ENCODE peak calls at places on chromosomes 5 and 9, in seven cellular contexts. V is tibial nerve, N is neuronal stem cell, A is pancreas, F is HCT116, S is SJCRH30, G is GM12878. T is an unnamed sample.

GRCh38 chr9:72703574-72703973 is 182.2 kb downstream of the TMC1 start:
- DNase-seq in V (no peak), N (no peak), A (no peak), F (no peak), S (no peak), G (peak; percentile 4), T (no peak)

GRCh38 chr5:136022965-136023364 is 5.8 kb upstream of the TGFBI start:
- DNase-seq in V (no peak), N (no peak), A (no peak), F (no peak), S (no peak), G (no peak), T (no peak)

GRCh38 chr5:119284031-119284430 is 71.8 kb upstream of the TNFAIP8 start:
- DNase-seq in V (no peak), N (no peak), A (no peak), F (no peak), S (no peak), G (no peak), T (no peak)

GRCh38 chr9:92496401-92496800 is 14.1 kb upstream of the ASPN start:
- DNase-seq in V (no peak), N (no peak), A (no peak), F (no peak), S (no peak), G (no peak), T (no peak)

GRCh38 chr5:152462021-152462721 is 57.1 kb upstream of the NMUR2 start:
- DNase-seq in V (no peak), N (no peak), A (no peak), F (no peak), S (no peak), G (no peak), T (no peak)

GRCh38 chr9:89817186-89817960 is 212.6 kb downstream of the GADD45G start:
- DNase-seq in V (no peak), N (no peak), A (no peak), F (no peak), S (peak; percentile 47), G (no peak), T (no peak)

GRCh38 chr5:3996871-3997410 is 401.3 kb downstream of the IRX1 start:
- DNase-seq in V (no peak), N (no peak), A (no peak), F (no peak), S (no peak), G (no peak), T (peak; percentile 75)

GRCh38 chr9:137147091-137147792 is 8.3 kb downstream of the GRIN1 start:
- DNase-seq in V (no peak), N (no peak), A (no peak), F (no peak), S (no peak), G (no peak), T (no peak)

GRCh38 chr9:134191455-134192209 is 27.3 kb upstream of the RNU6ATAC start:
- DNase-seq in V (peak; percentile 4), N (no peak), A (no peak), F (no peak), S (no peak), G (no peak), T (no peak)

GRCh38 chr5:90017236-90017635 is 392.3 kb downstream of the CETN3 start:
- DNase-seq in V (no peak), N (peak; percentile 14), A (no peak), F (no peak), S (no peak), G (no peak), T (no peak)

GRCh38 chr5:1335540-1336095 is 9.3 kb downstream of the CLPTM1L start:
- DNase-seq in V (no peak), N (no peak), A (no peak), F (no peak), S (no peak), G (no peak), T (no peak)

GRCh38 chr9:101625871-101626270 is 31.1 kb upstream of the PPP3R2 start:
- DNase-seq in V (no peak), N (no peak), A (no peak), F (no peak), S (peak; percentile 20), G (no peak), T (no peak)

GRCh38 chr5:166909040-166909439 is 1382.4 kb upstream of the WWC1 start:
- DNase-seq in V (no peak), N (no peak), A (no peak), F (no peak), S (peak; percentile 12), G (no peak), T (no peak)

GRCh38 chr9:89854715-89855475 is 250.1 kb downstream of the GADD45G start:
- DNase-seq in V (no peak), N (no peak), A (no peak), F (no peak), S (no peak), G (no peak), T (no peak)

GRCh38 chr5:673837-674629 is 19.1 kb downstream of the TPPP start:
- DNase-seq in V (no peak), N (no peak), A (peak; percentile 9), F (no peak), S (no peak), G (no peak), T (no peak)

GRCh38 chr9:127130661-127131538 is 8.5 kb upstream of the ANGPTL2 start:
- DNase-seq in V (peak; percentile 60), N (no peak), A (no peak), F (no peak), S (peak; percentile 93), G (no peak), T (no peak)

GRCh38 chr5:68447121-68447520 is 231.6 kb downstream of the PIK3R1 start:
- DNase-seq in V (no peak), N (no peak), A (no peak), F (no peak), S (peak; percentile 28), G (no peak), T (no peak)

GRCh38 chr5:139064613-139065012 is 133.6 kb downstream of the SIL1 start:
- DNase-seq in V (no peak), N (no peak), A (peak; percentile 38), F (no peak), S (no peak), G (no peak), T (peak; percentile 12)

GRCh38 chr9:113621309-113621791 is 157.8 kb downstream of the RGS3 start:
- DNase-seq in V (peak; percentile 59), N (no peak), A (peak; percentile 51), F (no peak), S (peak; percentile 58), G (no peak), T (no peak)

GRCh38 chr9:100411472-100412270 is 15.3 kb upstream of the MSANTD3 start:
- DNase-seq in V (peak; percentile 59), N (peak; percentile 68), A (peak; percentile 91), F (no peak), S (peak; percentile 88), G (peak; percentile 66), T (peak; percentile 96)
- H3K27ac ChIP-seq in V (no peak overlapping the region), N (no peak overlapping the region), A (no peak overlapping the region), F (no peak overlapping the region), S (no peak overlapping the region), G (no peak overlapping the region), T (peak overlapping the region; percentile 8)

DNA sequence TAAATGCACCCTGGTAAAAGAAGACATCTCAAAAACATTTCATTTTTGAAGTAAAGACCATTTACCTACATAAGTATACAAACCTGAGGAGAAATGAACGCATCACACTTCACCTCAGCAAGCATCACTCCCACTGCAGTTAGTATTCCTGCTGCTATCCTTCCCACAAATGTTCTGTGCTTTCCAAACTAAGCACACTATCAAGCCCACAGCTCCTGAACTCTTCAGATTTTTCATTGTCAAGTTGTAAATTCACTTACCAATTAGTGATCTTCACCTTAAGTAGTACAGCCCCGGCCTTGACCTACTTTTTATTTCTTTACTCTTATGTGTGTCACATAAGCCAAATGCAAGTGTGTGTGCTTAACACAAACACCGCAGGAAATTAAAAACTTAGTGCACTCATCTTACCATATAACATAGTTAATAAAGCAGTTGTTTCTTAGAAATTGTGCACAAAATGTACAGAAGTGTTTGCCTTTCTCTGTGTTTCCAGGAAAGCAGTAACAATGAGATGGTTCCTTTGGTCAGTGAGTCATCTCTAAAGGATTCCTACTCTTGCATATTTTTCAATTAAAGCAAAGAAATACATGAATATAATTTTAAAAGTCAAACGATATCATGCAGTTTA is 169.4 kb downstream of the APBA1 start:
- DNase-seq in V (no peak), N (no peak), A (no peak), F (no peak), S (no peak), G (no peak), T (peak; percentile 29)
- H3K27ac ChIP-seq in V (no peak overlapping the region), N (no peak overlapping the region), A (no peak overlapping the region), F (no peak overlapping the region), S (no peak overlapping the region), G (no peak overlapping the region), T (no peak overlapping the region)

DNA sequence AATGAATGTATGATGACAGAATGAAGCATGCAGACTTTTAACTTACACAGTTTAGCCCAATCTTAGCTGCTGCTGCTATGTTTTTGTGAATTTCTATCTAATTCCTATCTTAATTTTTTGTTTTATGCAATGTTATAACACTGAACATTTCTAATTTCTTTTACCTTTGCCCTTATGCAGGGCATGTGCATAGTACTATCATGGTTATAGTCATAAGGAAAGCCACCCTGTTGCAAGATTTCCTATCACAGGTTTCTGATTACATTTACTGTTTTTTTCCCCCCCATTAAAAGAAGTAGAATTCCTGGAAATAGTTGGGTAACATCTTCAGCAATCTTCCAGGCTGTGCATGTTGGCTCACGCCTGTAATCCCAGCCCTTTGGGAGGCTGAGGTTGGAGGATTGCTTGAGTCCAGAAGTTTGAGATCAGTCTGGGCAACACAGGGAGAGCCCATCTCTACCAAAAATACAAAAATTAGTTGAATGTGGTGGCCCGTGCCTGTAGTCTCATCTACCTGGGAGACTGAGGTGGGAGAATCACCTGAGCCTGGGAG is 164.4 kb downstream of the KDM4C start:
- DNase-seq in V (no peak), N (no peak), A (no peak), F (no peak), S (no peak), G (no peak), T (no peak)
- H3K27ac ChIP-seq in V (no peak overlapping the region), N (no peak overlapping the region), A (no peak overlapping the region), F (no peak overlapping the region), S (no peak overlapping the region), G (no peak overlapping the region), T (no peak overlapping the region)

GRCh38 chr9:4510546-4511322 is 20.5 kb downstream of the SLC1A1 start:
- DNase-seq in V (no peak), N (no peak), A (no peak), F (no peak), S (no peak), G (no peak), T (no peak)

GRCh38 chr9:4507731-4508130 is 17.5 kb downstream of the SLC1A1 start:
- DNase-seq in V (no peak), N (no peak), A (no peak), F (no peak), S (no peak), G (no peak), T (no peak)

GRCh38 chr9:4508246-4508906 is 18.1 kb downstream of the SLC1A1 start:
- DNase-seq in V (no peak), N (no peak), A (no peak), F (no peak), S (no peak), G (no peak), T (no peak)

GRCh38 chr9:4508907-4509589 is 18.8 kb downstream of the SLC1A1 start:
- DNase-seq in V (no peak), N (no peak), A (no peak), F (no peak), S (no peak), G (no peak), T (no peak)

DNA sequence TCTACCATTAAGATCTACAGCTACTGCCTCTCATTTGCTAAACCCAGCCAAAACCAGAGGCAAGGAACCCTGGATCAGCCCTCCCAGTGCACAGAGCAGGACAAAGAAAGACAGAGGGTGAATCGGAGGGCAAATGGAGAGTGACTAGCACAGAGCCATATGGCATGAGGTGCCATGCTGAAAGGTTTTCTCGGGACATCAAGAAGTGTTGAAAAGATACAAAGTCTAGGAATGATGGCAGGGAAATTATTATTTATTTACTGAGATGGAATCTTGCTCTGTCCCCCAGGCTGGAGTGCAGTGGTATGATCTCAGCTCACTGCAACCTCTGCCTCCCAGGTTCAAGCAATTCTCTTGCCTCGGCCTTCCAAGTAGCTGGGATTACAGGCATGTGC is 19.3 kb downstream of the SLC1A1 start:
- DNase-seq in V (no peak), N (no peak), A (no peak), F (no peak), S (no peak), G (no peak), T (no peak)
- H3K27ac ChIP-seq in V (no peak overlapping the region), N (no peak overlapping the region), A (no peak overlapping the region), F (no peak overlapping the region), S (no peak overlapping the region), G (no peak overlapping the region), T (no peak overlapping the region)

T was measured in esophagus muscularis mucosa.